ENCODE peak calls at places on chromosomes 4 and X, in six cellular contexts. One of them, this sample, is unnamed.

GRCh38 chrX:22025751-22026150 is 6.4 kb upstream of the PHEX start:
- DNase-seq in stromal cell of bone marrow: no peak
- DNase-seq in ureter: no peak
- DNase-seq in RCC 7860: no peak
- DNase-seq in C1 segment of cervical spinal cord: no peak
- DNase-seq in fibroblast of pulmonary artery: peak
- DNase-seq in this sample: no peak

GRCh38 chrX:69300323-69300722 is 135.1 kb upstream of the PJA1 start:
- DNase-seq in stromal cell of bone marrow: no peak
- DNase-seq in RCC 7860: no peak
- DNase-seq in C1 segment of cervical spinal cord: no peak
- DNase-seq in fibroblast of pulmonary artery: no peak
- DNase-seq in ureter: no peak
- DNase-seq in this sample: no peak

GRCh38 chr4:16253127-16253960 is 27.1 kb upstream of the TAPT1 start:
- DNase-seq in ureter: no peak
- DNase-seq in fibroblast of pulmonary artery: peak
- DNase-seq in RCC 7860: peak
- DNase-seq in stromal cell of bone marrow: peak
- DNase-seq in C1 segment of cervical spinal cord: no peak
- DNase-seq in this sample: no peak

GRCh38 chr4:186150926-186151325 is 40.4 kb upstream of the CYP4V2 start:
- DNase-seq in fibroblast of pulmonary artery: no peak
- DNase-seq in RCC 7860: no peak
- DNase-seq in stromal cell of bone marrow: no peak
- DNase-seq in ureter: no peak
- DNase-seq in C1 segment of cervical spinal cord: no peak
- DNase-seq in this sample: no peak

GRCh38 chrX:55057691-55058249 is 17.1 kb upstream of the PAGE2B start:
- DNase-seq in C1 segment of cervical spinal cord: peak
- DNase-seq in stromal cell of bone marrow: no peak
- DNase-seq in ureter: no peak
- DNase-seq in fibroblast of pulmonary artery: peak
- DNase-seq in RCC 7860: peak
- DNase-seq in this sample: peak

GRCh38 chr4:10192331-10192730 is 75.7 kb upstream of the WDR1 start:
- DNase-seq in ureter: peak
- DNase-seq in fibroblast of pulmonary artery: no peak
- DNase-seq in stromal cell of bone marrow: no peak
- DNase-seq in RCC 7860: peak
- DNase-seq in C1 segment of cervical spinal cord: no peak
- DNase-seq in this sample: no peak

GRCh38 chrX:953879-954482 is 258.5 kb downstream of the CRLF2 start:
- DNase-seq in stromal cell of bone marrow: no peak
- DNase-seq in ureter: peak
- DNase-seq in C1 segment of cervical spinal cord: no peak
- DNase-seq in fibroblast of pulmonary artery: no peak
- DNase-seq in RCC 7860: no peak
- DNase-seq in this sample: no peak

GRCh38 chrX:129318375-129318774 is 204.9 kb downstream of the SMARCA1 start:
- DNase-seq in C1 segment of cervical spinal cord: no peak
- DNase-seq in fibroblast of pulmonary artery: peak
- DNase-seq in ureter: no peak
- DNase-seq in RCC 7860: no peak
- DNase-seq in stromal cell of bone marrow: peak
- DNase-seq in this sample: no peak

GRCh38 chrX:123625952-123626351 is 106.9 kb downstream of the THOC2 start:
- DNase-seq in ureter: no peak
- DNase-seq in stromal cell of bone marrow: no peak
- DNase-seq in RCC 7860: no peak
- DNase-seq in fibroblast of pulmonary artery: no peak
- DNase-seq in C1 segment of cervical spinal cord: no peak
- DNase-seq in this sample: no peak

GRCh38 chrX:19728915-19729314 is 158.5 kb downstream of the SH3KBP1 start:
- DNase-seq in fibroblast of pulmonary artery: no peak
- DNase-seq in RCC 7860: no peak
- DNase-seq in C1 segment of cervical spinal cord: no peak
- DNase-seq in stromal cell of bone marrow: no peak
- DNase-seq in ureter: no peak
- DNase-seq in this sample: no peak

GRCh38 chr4:182297659-182298058 is 54.5 kb downstream of the TENM3 start:
- DNase-seq in ureter: no peak
- DNase-seq in C1 segment of cervical spinal cord: no peak
- DNase-seq in stromal cell of bone marrow: no peak
- DNase-seq in fibroblast of pulmonary artery: peak
- DNase-seq in RCC 7860: peak
- DNase-seq in this sample: no peak

GRCh38 chrX:54292755-54293154 is 65.1 kb downstream of the WNK3 start:
- DNase-seq in ureter: no peak
- DNase-seq in fibroblast of pulmonary artery: no peak
- DNase-seq in stromal cell of bone marrow: no peak
- DNase-seq in RCC 7860: no peak
- DNase-seq in C1 segment of cervical spinal cord: no peak
- DNase-seq in this sample: no peak

GRCh38 chr4:145815027-145815612 is 123.5 kb downstream of the ZNF827 start:
- DNase-seq in stromal cell of bone marrow: no peak
- DNase-seq in RCC 7860: no peak
- DNase-seq in fibroblast of pulmonary artery: no peak
- DNase-seq in ureter: no peak
- DNase-seq in C1 segment of cervical spinal cord: no peak
- DNase-seq in this sample: no peak

GRCh38 chrX:107731831-107732502 is 43.6 kb downstream of the TSC22D3 start:
- DNase-seq in ureter: peak
- DNase-seq in stromal cell of bone marrow: peak
- DNase-seq in C1 segment of cervical spinal cord: peak
- DNase-seq in RCC 7860: peak
- DNase-seq in fibroblast of pulmonary artery: peak
- DNase-seq in this sample: no peak

GRCh38 chr4:153248641-153249198 is 44.5 kb downstream of the TRIM2 start:
- DNase-seq in C1 segment of cervical spinal cord: no peak
- DNase-seq in stromal cell of bone marrow: no peak
- DNase-seq in ureter: no peak
- DNase-seq in RCC 7860: no peak
- DNase-seq in fibroblast of pulmonary artery: no peak
- DNase-seq in this sample: no peak

GRCh38 chrX:46865281-46865680 is 28.4 kb downstream of the RP2 start:
- DNase-seq in RCC 7860: peak
- DNase-seq in C1 segment of cervical spinal cord: no peak
- DNase-seq in stromal cell of bone marrow: peak
- DNase-seq in fibroblast of pulmonary artery: peak
- DNase-seq in ureter: no peak
- DNase-seq in this sample: no peak